ENCODE peak calls at places on chromosomes 6 and 20, in nine cellular contexts. One of them, this sample, is unnamed. For H3K27me3, the result is how much of the 10 kb centered on the place peaks cover.

GRCh38 chr6:111921108-111921507 is 47.9 kb upstream of the FYN start:
- DNase-seq in colonic mucosa: no peak
- DNase-seq in heart right ventricle: no peak
- DNase-seq in uterus: no peak
- DNase-seq in CD8-positive, alpha-beta T cell: no peak
- DNase-seq in spleen: no peak
- DNase-seq in tibial nerve: no peak
- DNase-seq in lung: no peak
- DNase-seq in prostate gland: no peak
- DNase-seq in this sample: no peak

GRCh38 chr20:46545077-46545826 is 5.2 kb downstream of the OCSTAMP start:
- DNase-seq in colonic mucosa: no peak
- DNase-seq in heart right ventricle: no peak
- DNase-seq in uterus: no peak
- DNase-seq in CD8-positive, alpha-beta T cell: no peak
- DNase-seq in spleen: no peak
- DNase-seq in tibial nerve: no peak
- DNase-seq in lung: no peak
- DNase-seq in prostate gland: no peak
- DNase-seq in this sample: no peak

GRCh38 chr6:148364056-148364844 is 21.6 kb downstream of the SASH1 start:
- DNase-seq in colonic mucosa: no peak
- DNase-seq in heart right ventricle: peak
- DNase-seq in uterus: no peak
- DNase-seq in CD8-positive, alpha-beta T cell: no peak
- DNase-seq in spleen: no peak
- DNase-seq in tibial nerve: no peak
- DNase-seq in lung: no peak
- DNase-seq in prostate gland: no peak
- DNase-seq in this sample: no peak

GRCh38 chr20:33474097-33474846 is 15.6 kb upstream of the CBFA2T2 start:
- DNase-seq in colonic mucosa: peak
- DNase-seq in heart right ventricle: no peak
- DNase-seq in uterus: no peak
- DNase-seq in CD8-positive, alpha-beta T cell: no peak
- DNase-seq in spleen: no peak
- DNase-seq in tibial nerve: no peak
- DNase-seq in lung: no peak
- DNase-seq in prostate gland: no peak
- DNase-seq in this sample: no peak

GRCh38 chr20:40683894-40684268 is 5.2 kb downstream of the MAFB start:
- DNase-seq in colonic mucosa: no peak
- DNase-seq in heart right ventricle: no peak
- DNase-seq in uterus: no peak
- DNase-seq in CD8-positive, alpha-beta T cell: no peak
- DNase-seq in spleen: no peak
- DNase-seq in tibial nerve: no peak
- DNase-seq in lung: no peak
- DNase-seq in prostate gland: no peak
- DNase-seq in this sample: no peak

GRCh38 chr6:27867051-27867940 is 44.9 kb downstream of the OR2B2 start:
- DNase-seq in colonic mucosa: peak
- DNase-seq in heart right ventricle: peak
- DNase-seq in uterus: peak
- DNase-seq in CD8-positive, alpha-beta T cell: peak
- DNase-seq in spleen: peak
- DNase-seq in tibial nerve: no peak
- DNase-seq in lung: peak
- DNase-seq in prostate gland: no peak
- DNase-seq in this sample: no peak

GRCh38 chr6:51410453-51410852 is 591.8 kb downstream of the TFAP2B start:
- DNase-seq in colonic mucosa: no peak
- DNase-seq in heart right ventricle: no peak
- DNase-seq in uterus: no peak
- DNase-seq in CD8-positive, alpha-beta T cell: no peak
- DNase-seq in spleen: no peak
- DNase-seq in tibial nerve: no peak
- DNase-seq in lung: no peak
- DNase-seq in prostate gland: no peak
- DNase-seq in this sample: no peak

GRCh38 chr6:117920493-117920845 is 13.4 kb downstream of the SLC35F1 start:
- DNase-seq in colonic mucosa: no peak
- DNase-seq in heart right ventricle: no peak
- DNase-seq in uterus: no peak
- DNase-seq in CD8-positive, alpha-beta T cell: no peak
- DNase-seq in spleen: no peak
- DNase-seq in tibial nerve: no peak
- DNase-seq in lung: no peak
- DNase-seq in prostate gland: peak
- DNase-seq in this sample: no peak

GRCh38 chr6:158686791-158687381 is 37.0 kb downstream of the SYTL3 start:
- DNase-seq in colonic mucosa: peak
- DNase-seq in heart right ventricle: no peak
- DNase-seq in uterus: no peak
- DNase-seq in CD8-positive, alpha-beta T cell: peak
- DNase-seq in spleen: peak
- DNase-seq in tibial nerve: no peak
- DNase-seq in lung: peak
- DNase-seq in prostate gland: no peak
- DNase-seq in this sample: no peak

GRCh38 chr6:27617046-27617687 is 144.3 kb upstream of the ZNF184 start:
- DNase-seq in colonic mucosa: no peak
- DNase-seq in heart right ventricle: no peak
- DNase-seq in uterus: no peak
- DNase-seq in CD8-positive, alpha-beta T cell: no peak
- DNase-seq in spleen: no peak
- DNase-seq in tibial nerve: no peak
- DNase-seq in lung: no peak
- DNase-seq in prostate gland: no peak
- DNase-seq in this sample: no peak

GRCh38 chr6:35024601-35025054 is 116.5 kb downstream of the TCP11 start:
- DNase-seq in colonic mucosa: peak
- DNase-seq in heart right ventricle: peak
- DNase-seq in uterus: no peak
- DNase-seq in CD8-positive, alpha-beta T cell: no peak
- DNase-seq in spleen: no peak
- DNase-seq in tibial nerve: no peak
- DNase-seq in lung: peak
- DNase-seq in prostate gland: no peak
- DNase-seq in this sample: peak

GRCh38 chr6:56693246-56693607 is 50.5 kb upstream of the DST start:
- DNase-seq in colonic mucosa: peak
- DNase-seq in heart right ventricle: peak
- DNase-seq in uterus: peak
- DNase-seq in CD8-positive, alpha-beta T cell: no peak
- DNase-seq in spleen: peak
- DNase-seq in tibial nerve: peak
- DNase-seq in lung: peak
- DNase-seq in prostate gland: peak
- DNase-seq in this sample: no peak

GRCh38 chr6:54244430-54244829 is 63.8 kb upstream of the TINAG start:
- DNase-seq in colonic mucosa: no peak
- DNase-seq in heart right ventricle: no peak
- DNase-seq in uterus: no peak
- DNase-seq in CD8-positive, alpha-beta T cell: no peak
- DNase-seq in spleen: no peak
- DNase-seq in tibial nerve: no peak
- DNase-seq in lung: no peak
- DNase-seq in prostate gland: no peak
- DNase-seq in this sample: no peak

GRCh38 chr6:115896538-115897129 is 164.1 kb downstream of the FRK start:
- DNase-seq in colonic mucosa: no peak
- DNase-seq in heart right ventricle: no peak
- DNase-seq in uterus: no peak
- DNase-seq in CD8-positive, alpha-beta T cell: no peak
- DNase-seq in spleen: no peak
- DNase-seq in tibial nerve: no peak
- DNase-seq in lung: no peak
- DNase-seq in prostate gland: no peak
- DNase-seq in this sample: no peak

GRCh38 chr20:13784271-13784892 is 337 bp downstream of the ESF1 start:
- DNase-seq in colonic mucosa: no peak
- DNase-seq in heart right ventricle: no peak
- DNase-seq in uterus: no peak
- DNase-seq in CD8-positive, alpha-beta T cell: peak
- DNase-seq in spleen: peak
- DNase-seq in tibial nerve: no peak
- DNase-seq in lung: no peak
- DNase-seq in prostate gland: no peak
- DNase-seq in this sample: no peak

GRCh38 chr6:89928604-89929003 is 34.3 kb downstream of the GJA10 start:
- DNase-seq in colonic mucosa: no peak
- DNase-seq in heart right ventricle: no peak
- DNase-seq in uterus: no peak
- DNase-seq in CD8-positive, alpha-beta T cell: no peak
- DNase-seq in spleen: no peak
- DNase-seq in tibial nerve: no peak
- DNase-seq in lung: no peak
- DNase-seq in prostate gland: no peak
- DNase-seq in this sample: no peak

GRCh38 chr20:51750037-51750769 is 18.0 kb downstream of the ATP9A start:
- DNase-seq in colonic mucosa: peak
- DNase-seq in heart right ventricle: peak
- DNase-seq in uterus: peak
- DNase-seq in CD8-positive, alpha-beta T cell: no peak
- DNase-seq in spleen: no peak
- DNase-seq in tibial nerve: no peak
- DNase-seq in lung: peak
- DNase-seq in prostate gland: peak
- DNase-seq in this sample: peak

GRCh38 chr20:21105429-21106170 is 558 bp downstream of the LINC00237 start:
- DNase-seq in colonic mucosa: no peak
- DNase-seq in heart right ventricle: no peak
- DNase-seq in uterus: no peak
- DNase-seq in CD8-positive, alpha-beta T cell: no peak
- DNase-seq in spleen: no peak
- DNase-seq in tibial nerve: no peak
- DNase-seq in lung: no peak
- DNase-seq in prostate gland: no peak
- DNase-seq in this sample: no peak
- H3K27me3 ChIP-seq in colonic mucosa: half or more
- H3K27me3 ChIP-seq in heart right ventricle: half or more
- H3K27me3 ChIP-seq in uterus: under half
- H3K27me3 ChIP-seq in CD8-positive, alpha-beta T cell: under half
- H3K27me3 ChIP-seq in spleen: half or more
- H3K27me3 ChIP-seq in tibial nerve: under half
- H3K27me3 ChIP-seq in lung: under half
- H3K27me3 ChIP-seq in prostate gland: half or more
- H3K27me3 ChIP-seq in this sample: under half

DNA sequence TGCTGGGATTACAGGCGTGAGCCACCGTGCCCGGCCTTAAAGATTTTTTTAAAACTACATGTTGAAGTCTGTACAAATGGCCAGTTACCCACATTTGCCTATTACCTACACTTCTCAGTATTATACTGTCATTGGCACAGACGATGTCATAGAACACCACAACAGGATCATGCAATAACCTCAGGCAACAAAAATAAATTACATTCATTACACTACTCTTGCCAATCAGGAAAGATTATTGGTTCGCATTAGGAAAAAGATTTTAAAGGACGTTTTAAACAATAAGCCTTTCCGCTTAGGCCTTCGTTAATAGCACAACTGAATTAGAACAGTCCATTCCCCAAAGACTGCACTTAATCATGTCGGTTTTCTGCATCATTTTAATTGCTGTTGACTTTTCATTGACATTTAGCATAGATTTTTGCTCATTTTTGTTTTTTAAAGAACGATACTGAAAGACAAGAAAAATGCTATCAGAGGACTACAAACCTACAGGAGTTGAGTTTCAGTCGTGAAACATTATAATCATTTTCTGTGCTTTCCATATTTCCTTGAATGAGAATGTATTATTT is 900 bp upstream of the SENP6 start:
- DNase-seq in colonic mucosa: no peak
- DNase-seq in heart right ventricle: no peak
- DNase-seq in uterus: no peak
- DNase-seq in CD8-positive, alpha-beta T cell: no peak
- DNase-seq in spleen: no peak
- DNase-seq in tibial nerve: no peak
- DNase-seq in lung: no peak
- DNase-seq in prostate gland: no peak
- DNase-seq in this sample: no peak
- H3K4me3 ChIP-seq in colonic mucosa: no peak
- H3K4me3 ChIP-seq in heart right ventricle: no peak
- H3K4me3 ChIP-seq in uterus: peak
- H3K4me3 ChIP-seq in CD8-positive, alpha-beta T cell: peak
- H3K4me3 ChIP-seq in spleen: peak
- H3K4me3 ChIP-seq in tibial nerve: peak
- H3K4me3 ChIP-seq in lung: no peak
- H3K4me3 ChIP-seq in prostate gland: no peak
- H3K4me3 ChIP-seq in this sample: no peak

GRCh38 chr20:24522452-24523330 is 53.3 kb downstream of the SYNDIG1 start:
- DNase-seq in colonic mucosa: no peak
- DNase-seq in heart right ventricle: no peak
- DNase-seq in uterus: no peak
- DNase-seq in CD8-positive, alpha-beta T cell: no peak
- DNase-seq in spleen: no peak
- DNase-seq in tibial nerve: no peak
- DNase-seq in lung: no peak
- DNase-seq in prostate gland: no peak
- DNase-seq in this sample: no peak

GRCh38 chr20:24523661-24524060 is 54.2 kb downstream of the SYNDIG1 start:
- DNase-seq in colonic mucosa: no peak
- DNase-seq in heart right ventricle: no peak
- DNase-seq in uterus: no peak
- DNase-seq in CD8-positive, alpha-beta T cell: no peak
- DNase-seq in spleen: no peak
- DNase-seq in tibial nerve: no peak
- DNase-seq in lung: no peak
- DNase-seq in prostate gland: no peak
- DNase-seq in this sample: no peak

GRCh38 chr20:24519476-24519875 is 50.0 kb downstream of the SYNDIG1 start:
- DNase-seq in colonic mucosa: no peak
- DNase-seq in heart right ventricle: no peak
- DNase-seq in uterus: no peak
- DNase-seq in CD8-positive, alpha-beta T cell: no peak
- DNase-seq in spleen: no peak
- DNase-seq in tibial nerve: no peak
- DNase-seq in lung: no peak
- DNase-seq in prostate gland: no peak
- DNase-seq in this sample: no peak
- TF ChIP-seq CTCF in colonic mucosa: no peak
- TF ChIP-seq CTCF in heart right ventricle: no peak
- TF ChIP-seq CTCF in uterus: no peak
- TF ChIP-seq CTCF in CD8-positive, alpha-beta T cell: no peak
- TF ChIP-seq CTCF in spleen: no peak
- TF ChIP-seq CTCF in tibial nerve: no peak
- TF ChIP-seq CTCF in lung: no peak
- TF ChIP-seq CTCF in prostate gland: no peak
- TF ChIP-seq CTCF in this sample: no peak

GRCh38 chr6:165701005-165701404 is 38.0 kb upstream of the PDE10A start:
- DNase-seq in colonic mucosa: no peak
- DNase-seq in heart right ventricle: peak
- DNase-seq in uterus: no peak
- DNase-seq in CD8-positive, alpha-beta T cell: no peak
- DNase-seq in spleen: no peak
- DNase-seq in tibial nerve: no peak
- DNase-seq in lung: no peak
- DNase-seq in prostate gland: no peak
- DNase-seq in this sample: no peak
- H3K27me3 ChIP-seq in colonic mucosa: under half
- H3K27me3 ChIP-seq in heart right ventricle: under half
- H3K27me3 ChIP-seq in uterus: under half
- H3K27me3 ChIP-seq in CD8-positive, alpha-beta T cell: under half
- H3K27me3 ChIP-seq in spleen: under half
- H3K27me3 ChIP-seq in tibial nerve: under half
- H3K27me3 ChIP-seq in lung: under half
- H3K27me3 ChIP-seq in prostate gland: under half
- H3K27me3 ChIP-seq in this sample: under half

GRCh38 chr6:145372671-145373123 is 362.6 kb downstream of the EPM2A start:
- DNase-seq in colonic mucosa: no peak
- DNase-seq in heart right ventricle: peak
- DNase-seq in uterus: no peak
- DNase-seq in CD8-positive, alpha-beta T cell: no peak
- DNase-seq in spleen: no peak
- DNase-seq in tibial nerve: no peak
- DNase-seq in lung: no peak
- DNase-seq in prostate gland: no peak
- DNase-seq in this sample: no peak
- H3K4me3 ChIP-seq in colonic mucosa: no peak
- H3K4me3 ChIP-seq in heart right ventricle: no peak
- H3K4me3 ChIP-seq in uterus: no peak
- H3K4me3 ChIP-seq in CD8-positive, alpha-beta T cell: no peak
- H3K4me3 ChIP-seq in spleen: no peak
- H3K4me3 ChIP-seq in tibial nerve: no peak
- H3K4me3 ChIP-seq in lung: no peak
- H3K4me3 ChIP-seq in prostate gland: no peak
- H3K4me3 ChIP-seq in this sample: no peak

This sample was measured in pancreas.